ENCODE peak calls at places on chromosomes 7 and 10, in five cellular contexts. U is NCI-H1105 treated with DMSO at 0.1 percent for 48 hours; P is neuronal stem cell; I is foreskin fibroblast; A is activated CD4-positive, alpha-beta T cell treated with anti-CD3 and anti-CD28 coated beads, Interleukin-2, amount 10 ng/mL, durations not matched to agents 7 days and 5 days. X is an unnamed sample.

GRCh38 chr7:74217455-74218342 is 7.9 kb downstream of the LAT2 start:
- DNase-seq in P (no peak), A (peak), U (no peak), I (no peak), X (no peak)

GRCh38 chr7:13948019-13948781 is 41.3 kb downstream of the ETV1 start:
- DNase-seq in A (no peak), P (no peak), U (no peak), I (peak), X (no peak)

GRCh38 chr10:93712593-93712992 is 10.2 kb upstream of the FRA10AC1 start:
- DNase-seq in I (no peak), P (no peak), U (no peak), A (no peak), X (no peak)

GRCh38 chr7:42964849-42965805 is 33.0 kb downstream of the MRPL32 start:
- DNase-seq in A (no peak), U (no peak), I (peak), P (no peak), X (no peak)

GRCh38 chr10:6203331-6204062 is 765 bp downstream of the PFKFB3 start:
- DNase-seq in U (no peak), I (peak), P (peak), A (peak), X (peak)

GRCh38 chr10:78473016-78473415 is 439.4 kb downstream of the RPS24 start:
- DNase-seq in I (no peak), P (no peak), U (no peak), A (no peak), X (no peak)

GRCh38 chr10:13417459-13418126 is 69.5 kb upstream of the SEPHS1 start:
- DNase-seq in A (no peak), P (no peak), U (no peak), I (no peak), X (no peak)

GRCh38 chr7:116434820-116435341 is 64.7 kb upstream of the CAV2 start:
- DNase-seq in U (no peak), I (peak), A (no peak), P (no peak), X (no peak)

GRCh38 chr10:68103867-68104255 is 5.4 kb upstream of the MYPN start:
- DNase-seq in I (no peak), P (no peak), U (no peak), A (no peak), X (no peak)

GRCh38 chr10:110327262-110327914 is 22.7 kb upstream of the SMNDC1 start:
- DNase-seq in U (no peak), P (no peak), A (no peak), I (peak), X (no peak)

GRCh38 chr7:37354661-37355131 is 94.0 kb downstream of the ELMO1 start:
- DNase-seq in P (no peak), U (no peak), I (no peak), A (peak), X (no peak)

GRCh38 chr7:155918720-155919399 is 106.6 kb upstream of the SHH start:
- DNase-seq in P (no peak), U (no peak), A (no peak), I (peak), X (no peak)

GRCh38 chr7:26853788-26854393 is 10.5 kb downstream of the SKAP2 start:
- DNase-seq in U (peak), I (peak), P (no peak), A (no peak), X (peak)

GRCh38 chr7:127896683-127897082 is 134.6 kb downstream of the LRRC4 start:
- DNase-seq in I (no peak), P (no peak), A (no peak), U (no peak), X (no peak)

GRCh38 chr10:102211615-102212299 is 14.3 kb upstream of the ELOVL3 start:
- DNase-seq in I (no peak), A (no peak), U (no peak), P (no peak), X (no peak)

GRCh38 chr10:28644647-28645046 is 32.7 kb upstream of the BAMBI start:
- DNase-seq in P (no peak), A (no peak), U (no peak), I (no peak), X (no peak)

GRCh38 chr7:23205861-23206510 is 24.1 kb downstream of the NUP42 start:
- DNase-seq in U (peak), P (no peak), I (peak), A (no peak), X (no peak)

GRCh38 chr10:120841522-120842189 is 9.5 kb upstream of the WDR11 start:
- DNase-seq in U (no peak), P (no peak), I (no peak), A (no peak), X (no peak)

GRCh38 chr7:29613100-29613499 is 49.5 kb downstream of the PRR15 start:
- DNase-seq in I (no peak), P (no peak), A (no peak), U (no peak), X (peak)

GRCh38 chr7:85185355-85186082 is 1.3 kb downstream of the SEMA3D start:
- DNase-seq in U (peak), P (peak), I (peak), A (no peak), X (peak)

GRCh38 chr7:28776463-28777157 is 181.5 kb downstream of the TRIL start:
- DNase-seq in U (no peak), I (no peak), P (no peak), A (no peak), X (no peak)